ENCODE peak calls at places on chromosomes 1 and 21, in seven cellular contexts. B, O, U, L, Q, W and R are unnamed samples.

GRCh38 chr1:198687429-198687828 is 48.6 kb downstream of the PTPRC start:
- DNase-seq in B (no peak), O (no peak), U (no peak), L (no peak), Q (no peak), W (no peak), R (no peak)

GRCh38 chr1:116284819-116285390 is 88.1 kb upstream of the ATP1A1 start:
- DNase-seq in B (no peak), O (no peak), U (no peak), L (no peak), Q (no peak), W (no peak), R (peak)

GRCh38 chr1:1079408-1080121 is 5.5 kb upstream of the RNF223 start:
- DNase-seq in B (peak), O (peak), U (peak), L (peak), Q (peak), W (peak), R (peak)

GRCh38 chr1:65395887-65396612 is 24.4 kb upstream of the LEPR start:
- DNase-seq in B (no peak), O (no peak), U (no peak), L (no peak), Q (no peak), W (no peak), R (no peak)

GRCh38 chr21:42039911-42040351 is 29.8 kb upstream of the ZBTB21 start:
- DNase-seq in B (no peak), O (no peak), U (no peak), L (no peak), Q (no peak), W (no peak), R (peak)

GRCh38 chr1:177311111-177311510 is 140.4 kb downstream of the BRINP2 start:
- DNase-seq in B (no peak), O (no peak), U (no peak), L (no peak), Q (no peak), W (no peak), R (no peak)

GRCh38 chr1:34711469-34711868 is 43.4 kb upstream of the GJB5 start:
- DNase-seq in B (no peak), O (no peak), U (no peak), L (no peak), Q (no peak), W (no peak), R (no peak)

GRCh38 chr1:47779613-47780012 is 217.6 kb downstream of the TRABD2B start:
- DNase-seq in B (no peak), O (no peak), U (no peak), L (no peak), Q (no peak), W (no peak), R (no peak)

GRCh38 chr1:10980094-10980577 is 32.3 kb upstream of the TARDBP start:
- DNase-seq in B (peak), O (no peak), U (peak), L (peak), Q (peak), W (no peak), R (peak)

GRCh38 chr1:93908394-93909145 is 660 bp downstream of the GCLM start:
- DNase-seq in B (peak), O (peak), U (no peak), L (peak), Q (peak), W (peak), R (peak)

GRCh38 chr1:184593612-184594011 is 161.0 kb downstream of the EDEM3 start:
- DNase-seq in B (no peak), O (no peak), U (no peak), L (no peak), Q (no peak), W (no peak), R (no peak)

GRCh38 chr1:91099746-91100621 is 78.1 kb upstream of the ZNF644 start:
- DNase-seq in B (no peak), O (no peak), U (no peak), L (no peak), Q (no peak), W (no peak), R (no peak)

GRCh38 chr1:194026422-194026821 is 840.0 kb upstream of the B3GALT2 start:
- DNase-seq in B (no peak), O (no peak), U (no peak), L (no peak), Q (no peak), W (no peak), R (no peak)

GRCh38 chr1:118177998-118178397 is 7.0 kb downstream of the SPAG17 start:
- DNase-seq in B (no peak), O (no peak), U (no peak), L (no peak), Q (no peak), W (no peak), R (no peak)

GRCh38 chr1:225554216-225554812 is 98.6 kb downstream of the ENAH start:
- DNase-seq in B (peak), O (peak), U (no peak), L (no peak), Q (no peak), W (no peak), R (no peak)

GRCh38 chr1:3787347-3787710 is 9.0 kb downstream of the LRRC47 start:
- DNase-seq in B (no peak), O (no peak), U (no peak), L (no peak), Q (no peak), W (no peak), R (no peak)

GRCh38 chr1:118978914-118979701 is 9.0 kb downstream of the TBX15 start:
- DNase-seq in B (no peak), O (no peak), U (no peak), L (no peak), Q (no peak), W (no peak), R (no peak)

GRCh38 chr21:34874689-34875513 is 174.2 kb downstream of the RUNX1 start:
- DNase-seq in B (no peak), O (no peak), U (no peak), L (no peak), Q (no peak), W (no peak), R (no peak)

GRCh38 chr1:13549521-13549920 is 34.1 kb upstream of the PDPN start:
- DNase-seq in B (no peak), O (no peak), U (no peak), L (no peak), Q (peak), W (no peak), R (no peak)

GRCh38 chr1:2639607-2640521 is 7.0 kb upstream of the MMEL1 start:
- DNase-seq in B (no peak), O (no peak), U (no peak), L (no peak), Q (no peak), W (no peak), R (no peak)

GRCh38 chr1:59150537-59151386 is 146.1 kb upstream of the FGGY start:
- DNase-seq in B (peak), O (peak), U (peak), L (peak), Q (peak), W (peak), R (peak)

GRCh38 chr1:9289724-9290493 is 2.8 kb upstream of the SPSB1 start:
- DNase-seq in B (peak), O (peak), U (peak), L (peak), Q (no peak), W (no peak), R (peak)

GRCh38 chr1:36323636-36324321 is at the start of gene EVA1B:
- DNase-seq in B (peak), O (peak), U (peak), L (peak), Q (no peak), W (peak), R (peak)

GRCh38 chr1:27889506-27889905 is 17.2 kb downstream of the THEMIS2 start:
- DNase-seq in B (no peak), O (no peak), U (no peak), L (no peak), Q (peak), W (no peak), R (no peak)

GRCh38 chr1:27887215-27888035 is 15.1 kb downstream of the THEMIS2 start:
- DNase-seq in B (no peak), O (no peak), U (no peak), L (no peak), Q (peak), W (no peak), R (no peak)

GRCh38 chr1:27886744-27887143 is 14.4 kb downstream of the THEMIS2 start:
- DNase-seq in B (no peak), O (no peak), U (no peak), L (no peak), Q (no peak), W (no peak), R (no peak)

GRCh38 chr1:27886353-27886679 is 14.0 kb downstream of the THEMIS2 start:
- DNase-seq in B (no peak), O (no peak), U (no peak), L (no peak), Q (no peak), W (no peak), R (no peak)

DNA sequence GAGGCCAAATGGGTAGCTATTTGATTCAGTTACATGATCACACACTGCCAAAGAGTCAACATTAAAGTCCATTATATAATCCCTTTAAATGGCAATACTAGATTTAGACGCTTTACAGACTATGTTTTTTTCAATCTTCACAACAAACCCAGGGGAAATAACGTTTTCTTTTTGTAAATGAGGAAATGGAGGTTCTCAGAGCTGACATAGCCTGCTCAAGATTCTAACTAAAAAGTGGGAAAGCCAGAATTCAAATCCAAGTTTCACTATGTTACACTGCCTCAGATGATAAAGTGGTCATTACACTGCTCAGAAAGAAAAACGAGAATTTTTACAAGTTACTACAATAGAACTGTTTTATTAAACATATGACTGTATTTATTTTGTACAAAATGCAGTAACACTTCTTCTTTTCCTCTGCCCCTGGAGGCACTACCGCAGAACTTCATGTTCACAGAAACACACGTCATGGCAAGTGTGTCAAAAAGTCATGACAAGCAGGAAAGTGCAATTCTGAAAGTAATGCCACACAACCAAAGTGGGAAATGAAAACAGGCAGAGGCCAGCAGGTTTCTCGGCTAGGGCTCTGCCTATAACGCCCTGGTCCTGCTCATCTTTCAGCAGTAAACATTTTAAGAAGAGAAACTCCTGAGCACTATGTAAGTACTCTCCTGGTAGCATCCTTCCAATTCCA is 19.0 kb downstream of the THEMIS2 start:
- DNase-seq in B (no peak), O (no peak), U (no peak), L (no peak), Q (peak), W (no peak), R (no peak)
- TF ChIP-seq CTCF in B (no peak), O (no peak), U (no peak), L (no peak), Q (no peak), W (no peak), R (no peak)

DNA sequence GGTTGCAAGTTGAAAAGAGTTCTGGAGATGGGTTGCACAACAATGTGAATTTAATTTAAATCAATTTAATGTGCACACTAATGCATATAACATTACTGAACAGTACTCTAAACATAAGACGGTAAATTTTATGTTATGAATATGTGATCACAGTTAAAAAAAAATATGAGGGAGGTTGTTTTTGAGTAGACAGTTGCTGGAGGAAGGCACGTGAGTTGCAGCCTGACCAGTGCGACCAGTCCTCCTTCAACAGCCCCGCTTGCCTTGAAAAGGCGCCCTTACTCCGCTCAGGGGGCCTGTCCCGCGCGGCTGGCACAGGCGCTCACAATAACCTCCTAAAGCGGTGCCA is 322 bp upstream of the OLIG1 start:
- DNase-seq in B (no peak), O (no peak), U (no peak), L (no peak), Q (no peak), W (no peak), R (no peak)
- H3K4me3 ChIP-seq in B (no peak), O (peak), U (no peak), L (no peak), Q (no peak), W (no peak), R (peak)

GRCh38 chr1:23369335-23370013 is at the start of gene ZNF436:
- DNase-seq in B (peak), O (no peak), U (peak), L (peak), Q (peak), W (peak), R (peak)

GRCh38 chr1:23368562-23369334 is 888 bp downstream of the ZNF436 start:
- DNase-seq in B (peak), O (peak), U (peak), L (peak), Q (peak), W (peak), R (peak)

GRCh38 chr1:23367451-23367790 is 2.2 kb downstream of the ZNF436 start:
- DNase-seq in B (peak), O (no peak), U (no peak), L (no peak), Q (no peak), W (no peak), R (no peak)

GRCh38 chr1:23366598-23366997 is 3.0 kb downstream of the ZNF436 start:
- DNase-seq in B (no peak), O (no peak), U (no peak), L (no peak), Q (no peak), W (no peak), R (no peak)

DNA sequence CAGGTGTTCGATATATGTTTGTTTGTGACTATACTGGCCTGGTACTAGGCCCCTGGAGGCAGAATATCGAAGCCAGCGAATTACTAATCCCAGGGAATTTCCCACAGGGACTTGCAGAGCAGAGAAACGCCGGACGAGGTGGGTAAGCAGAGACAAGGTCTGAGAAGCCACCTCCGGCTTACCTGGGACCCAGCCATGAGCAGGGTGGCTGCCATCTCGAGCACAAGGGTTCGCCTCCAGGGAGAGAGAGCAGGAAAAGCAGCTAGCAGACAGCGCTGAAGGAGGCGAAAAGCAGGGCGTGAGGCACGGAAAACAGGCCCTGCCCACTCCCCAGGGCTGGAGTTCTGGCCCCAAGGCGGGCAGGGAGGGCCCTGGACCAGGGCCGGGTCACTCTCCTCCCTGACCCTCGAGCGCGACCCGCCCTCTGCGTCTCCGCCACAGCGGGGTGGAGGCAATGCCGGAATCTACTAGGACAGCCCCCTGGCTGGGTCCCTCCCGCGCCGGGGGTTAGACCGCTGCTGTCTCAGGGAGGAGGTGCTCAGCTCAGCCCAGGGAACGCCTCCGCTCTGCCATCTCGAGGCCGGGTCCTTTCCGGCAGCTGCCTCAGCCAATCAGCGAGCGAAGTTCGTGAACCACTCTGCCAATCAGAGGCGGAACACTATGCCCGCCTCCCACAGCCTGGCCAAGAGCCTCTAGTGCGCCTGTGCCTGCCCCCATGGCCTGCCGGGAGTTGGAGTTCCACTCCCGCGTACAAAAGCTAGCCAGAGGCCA is 1.7 kb downstream of the ZNF436 start:
- DNase-seq in B (peak), O (peak), U (peak), L (peak), Q (peak), W (peak), R (peak)
- TF ChIP-seq CTCF in B (no peak), O (no peak), U (peak), L (no peak), Q (peak), W (no peak), R (no peak)

GRCh38 chr1:26787706-26788514 is at the start of gene PIGV:
- DNase-seq in B (peak), O (peak), U (peak), L (peak), Q (peak), W (peak), R (peak)
- H3K4me3 ChIP-seq in B (peak), O (peak), U (peak), L (peak), Q (peak), W (peak), R (peak)

DNA sequence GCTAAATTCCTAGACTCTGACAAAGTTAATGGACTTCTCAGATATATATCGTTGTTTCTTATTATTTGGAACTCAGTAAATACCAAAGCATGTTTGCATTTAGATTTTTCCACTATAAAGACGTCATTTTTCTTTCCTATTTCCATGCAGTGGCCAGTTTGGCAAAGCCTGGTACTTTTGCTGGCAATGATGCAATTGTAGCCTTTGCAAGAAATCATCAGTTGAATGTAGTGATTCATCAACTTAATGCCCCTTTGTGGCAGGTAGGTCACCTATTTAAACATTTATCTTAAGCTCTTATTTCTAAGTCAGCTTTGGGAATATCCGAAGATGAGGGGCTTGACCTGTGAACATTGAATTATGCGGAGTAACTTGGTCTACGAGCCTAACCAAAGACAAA is 12.0 kb downstream of the OTUD3 start:
- DNase-seq in B (no peak), O (no peak), U (no peak), L (no peak), Q (no peak), W (no peak), R (no peak)
- TF ChIP-seq CTCF in B (no peak), O (no peak), U (no peak), L (no peak), Q (no peak), W (no peak), R (no peak)

DNA sequence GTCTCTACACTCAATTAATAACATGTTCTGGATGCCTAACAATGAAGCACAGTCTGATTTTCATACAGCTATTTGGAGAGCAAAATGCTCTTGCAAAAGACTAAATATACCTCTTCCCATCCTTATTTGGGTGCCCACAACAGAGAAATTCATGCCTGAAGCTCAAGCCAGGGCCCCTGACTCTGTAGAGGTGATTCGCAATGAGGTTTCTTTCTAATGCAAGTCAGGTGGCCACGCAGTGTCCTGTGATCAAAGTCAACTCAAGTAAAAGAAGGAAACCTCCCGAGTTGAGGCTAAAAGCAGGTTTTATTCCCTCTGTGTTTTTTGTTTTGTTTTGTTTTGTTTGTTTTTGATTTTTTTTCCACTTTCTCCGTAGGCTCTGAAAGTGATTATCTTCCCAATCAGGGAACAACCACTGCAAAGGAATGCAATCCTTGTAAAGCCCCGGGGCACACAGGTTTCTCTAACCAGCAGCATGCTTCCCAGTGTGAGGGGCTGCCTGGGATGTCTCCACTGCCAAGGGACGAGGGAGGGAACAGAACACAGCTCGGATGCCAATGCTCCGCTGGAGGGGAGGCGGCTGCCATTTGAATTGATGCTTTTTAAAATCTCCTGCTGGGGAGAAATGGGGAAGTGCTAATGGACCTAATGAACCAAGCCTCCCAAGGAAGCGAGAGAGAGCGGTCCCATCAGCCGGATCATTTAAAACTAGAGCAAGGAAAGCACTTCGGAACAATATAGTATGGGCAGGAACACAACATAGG is 73.8 kb upstream of the SSX2IP start:
- DNase-seq in B (no peak), O (no peak), U (no peak), L (no peak), Q (no peak), W (no peak), R (no peak)
- H3K4me3 ChIP-seq in B (no peak), O (no peak), U (no peak), L (no peak), Q (no peak), W (no peak), R (no peak)

GRCh38 chr1:186620526-186620925 is 59.7 kb downstream of the PTGS2 start:
- DNase-seq in B (no peak), O (no peak), U (no peak), L (no peak), Q (no peak), W (no peak), R (no peak)
- TF ChIP-seq CTCF in B (no peak), O (no peak), U (no peak), L (no peak), Q (no peak), W (no peak), R (no peak)

DNA sequence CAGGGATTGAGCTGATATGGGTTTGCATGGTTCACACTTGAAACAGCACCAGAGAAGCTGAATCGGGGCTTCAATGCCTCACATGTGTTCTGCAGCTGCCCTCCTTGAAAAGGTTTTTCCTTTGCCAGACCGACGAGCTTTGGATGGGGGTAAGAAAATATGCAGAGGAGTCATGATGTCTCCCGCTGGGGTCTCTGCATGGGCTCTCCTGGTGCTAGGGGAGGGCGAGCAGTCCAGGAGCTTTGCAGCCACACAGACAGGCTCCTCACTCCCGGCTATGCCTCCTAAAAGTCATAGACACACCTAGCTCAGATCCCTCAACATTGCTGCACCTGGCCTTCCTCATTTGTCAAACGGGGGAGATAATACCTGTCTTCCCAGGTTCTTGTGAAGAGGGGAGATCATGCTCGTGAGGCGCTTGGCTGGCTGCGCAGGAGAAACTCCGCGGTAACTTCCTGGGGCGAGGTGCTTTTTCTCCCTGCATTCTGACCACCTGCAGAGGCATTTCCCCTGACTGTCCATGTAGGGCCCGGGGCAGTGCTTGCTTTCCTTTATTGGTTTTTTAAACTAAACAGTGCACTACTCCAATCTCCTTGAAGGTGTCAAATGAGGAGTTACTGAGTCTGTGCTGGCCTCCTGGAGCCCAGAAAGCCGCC is 112.4 kb downstream of the PLXNA2 start:
- DNase-seq in B (no peak), O (no peak), U (no peak), L (no peak), Q (no peak), W (no peak), R (no peak)
- H3K4me3 ChIP-seq in B (no peak), O (no peak), U (no peak), L (no peak), Q (no peak), W (no peak), R (no peak)